ENCODE peak calls at places on chromosomes 13 and 19, in five cellular contexts. H is thoracic aorta, D is psoas muscle, T is adrenal gland, C is AG04450. A is an unnamed sample.

GRCh38 chr19:13978721-13979191 is 26.4 kb downstream of the DCAF15 start:
- DNase-seq in T (no peak), C (no peak), H (no peak), D (no peak), A (no peak)

GRCh38 chr19:13057147-13057572 is 45.5 kb downstream of the LYL1 start:
- DNase-seq in D (no peak), T (no peak), C (no peak), H (no peak), A (no peak)

GRCh38 chr19:48870048-48870447 is 1.6 kb upstream of the PLEKHA4 start:
- DNase-seq in C (no peak), T (no peak), D (no peak), H (no peak), A (no peak)

GRCh38 chr19:28898279-28898678 is 314.7 kb downstream of the UQCRFS1 start:
- DNase-seq in H (no peak), T (no peak), C (no peak), D (no peak), A (no peak)

GRCh38 chr19:8489591-8490394 is 12.6 kb downstream of the PRAM1 start:
- DNase-seq in H (no peak), D (no peak), T (no peak), C (no peak), A (no peak)

GRCh38 chr13:38542601-38543000 is 144.3 kb upstream of the FREM2 start:
- DNase-seq in H (no peak), T (no peak), D (no peak), C (no peak), A (peak)

GRCh38 chr13:97239943-97240788 is 18.0 kb downstream of the MBNL2 start:
- DNase-seq in T (no peak), D (no peak), C (no peak), H (no peak), A (no peak)

GRCh38 chr19:18049390-18049789 is 37.3 kb downstream of the IL12RB1 start:
- DNase-seq in C (no peak), T (peak), H (peak), D (peak), A (no peak)

GRCh38 chr13:112819816-112820215 is 130.0 kb downstream of the ATP11A start:
- DNase-seq in D (no peak), C (no peak), T (no peak), H (no peak), A (no peak)

GRCh38 chr13:30809787-30810186 is 74.4 kb downstream of the ALOX5AP start:
- DNase-seq in T (no peak), C (no peak), D (no peak), H (no peak), A (no peak)

GRCh38 chr13:52892925-52893324 is 44.5 kb upstream of the PCDH8 start:
- DNase-seq in H (no peak), C (no peak), T (no peak), D (no peak), A (no peak)

GRCh38 chr19:45973564-45974338 is at the start of gene NOVA2:
- DNase-seq in C (no peak), H (no peak), T (peak), D (peak), A (no peak)

GRCh38 chr13:111292710-111293485 is 27.5 kb upstream of the TEX29 start:
- DNase-seq in C (no peak), T (no peak), H (no peak), D (no peak), A (no peak)

GRCh38 chr13:109883181-109884180 is 97.1 kb upstream of the IRS2 start:
- DNase-seq in H (no peak), C (no peak), T (no peak), D (no peak), A (no peak)

GRCh38 chr13:86563308-86563707 is 764.1 kb upstream of the SLITRK6 start:
- DNase-seq in C (no peak), H (no peak), T (no peak), D (no peak), A (peak)

GRCh38 chr19:15199652-15200574 is 882 bp downstream of the NOTCH3 start:
- DNase-seq in D (no peak), H (no peak), C (no peak), T (no peak), A (no peak)

GRCh38 chr19:1373534-1374249 is 10.0 kb upstream of the NDUFS7 start:
- DNase-seq in T (peak), H (no peak), C (no peak), D (peak), A (no peak)

DNA sequence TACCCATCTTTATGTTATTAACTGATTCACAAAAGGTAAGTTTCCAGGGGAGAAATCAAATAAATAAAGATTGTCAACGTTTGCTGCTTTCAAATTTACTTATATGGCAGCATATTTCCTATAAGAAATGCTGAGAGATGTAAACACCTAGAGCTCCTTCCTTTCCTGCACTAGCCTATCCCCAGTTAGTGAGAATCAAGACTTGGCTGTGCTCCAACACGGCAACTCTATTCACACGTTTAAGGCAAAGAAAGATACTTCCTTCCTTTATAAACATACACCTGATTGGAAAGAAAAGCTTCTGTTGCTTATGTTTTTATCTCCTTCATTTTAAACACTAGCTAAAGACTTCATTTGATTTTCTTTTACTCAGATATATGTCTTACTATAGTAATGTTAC is 107.0 kb downstream of the PCDH9 start:
- DNase-seq in H (no peak), T (no peak), C (no peak), D (no peak), A (no peak)
- H3K4me3 ChIP-seq in H (no peak), T (no peak), C (no peak), D (no peak), A (no peak)

GRCh38 chr19:50477751-50478515 is 1.3 kb upstream of the GARIN5A start:
- DNase-seq in T (no peak), D (no peak), H (no peak), C (no peak), A (no peak)

GRCh38 chr19:50475736-50476223 is 527 bp upstream of the EMC10 start:
- DNase-seq in T (no peak), H (no peak), C (no peak), D (no peak), A (no peak)

GRCh38 chr19:50476943-50477264 is 256 bp upstream of the GARIN5A start:
- DNase-seq in C (no peak), D (no peak), H (no peak), T (no peak), A (no peak)

GRCh38 chr19:50475101-50475568 is 1.2 kb upstream of the EMC10 start:
- DNase-seq in C (no peak), T (no peak), D (no peak), H (no peak), A (no peak)

DNA sequence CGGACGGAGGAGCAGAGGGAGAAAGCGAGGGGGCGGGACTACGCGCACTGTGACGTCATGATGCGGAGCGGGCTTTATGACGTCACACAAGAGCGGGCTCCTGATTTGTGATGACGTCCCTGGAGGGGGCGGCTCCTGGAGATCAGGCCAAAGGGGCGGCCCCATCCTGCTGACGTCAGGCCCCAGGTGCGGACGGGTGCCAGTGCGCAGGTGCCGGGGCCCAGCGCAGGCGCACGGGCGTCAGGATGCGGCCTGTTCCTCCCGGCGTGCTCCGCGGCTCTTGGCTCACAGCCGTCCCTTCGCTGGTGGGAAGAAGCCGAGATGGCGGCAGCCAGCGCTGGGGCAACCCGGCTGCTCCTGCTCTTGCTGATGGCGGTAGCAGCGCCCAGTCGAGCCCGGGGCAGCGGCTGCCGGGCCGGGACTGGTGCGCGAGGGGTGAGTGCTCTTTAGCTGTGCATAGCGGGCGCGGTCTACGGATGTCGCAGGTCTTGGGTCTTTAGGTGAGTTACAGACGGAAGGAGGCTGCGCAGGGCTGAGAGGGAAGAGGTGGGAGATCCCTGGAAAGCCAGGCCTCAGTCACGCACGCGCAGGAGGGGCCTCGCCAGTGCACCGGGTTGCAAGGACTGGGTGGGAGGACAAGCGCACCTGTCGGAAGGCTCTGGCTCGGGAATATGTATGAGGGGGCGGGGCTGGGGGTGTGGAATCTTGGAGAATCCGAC is at the start of the genes EMC10 and GARIN5A:
- DNase-seq in T (peak), C (peak), H (peak), D (peak), A (peak)
- H3K4me3 ChIP-seq in T (peak), C (peak), H (peak), D (peak), A (peak)

DNA sequence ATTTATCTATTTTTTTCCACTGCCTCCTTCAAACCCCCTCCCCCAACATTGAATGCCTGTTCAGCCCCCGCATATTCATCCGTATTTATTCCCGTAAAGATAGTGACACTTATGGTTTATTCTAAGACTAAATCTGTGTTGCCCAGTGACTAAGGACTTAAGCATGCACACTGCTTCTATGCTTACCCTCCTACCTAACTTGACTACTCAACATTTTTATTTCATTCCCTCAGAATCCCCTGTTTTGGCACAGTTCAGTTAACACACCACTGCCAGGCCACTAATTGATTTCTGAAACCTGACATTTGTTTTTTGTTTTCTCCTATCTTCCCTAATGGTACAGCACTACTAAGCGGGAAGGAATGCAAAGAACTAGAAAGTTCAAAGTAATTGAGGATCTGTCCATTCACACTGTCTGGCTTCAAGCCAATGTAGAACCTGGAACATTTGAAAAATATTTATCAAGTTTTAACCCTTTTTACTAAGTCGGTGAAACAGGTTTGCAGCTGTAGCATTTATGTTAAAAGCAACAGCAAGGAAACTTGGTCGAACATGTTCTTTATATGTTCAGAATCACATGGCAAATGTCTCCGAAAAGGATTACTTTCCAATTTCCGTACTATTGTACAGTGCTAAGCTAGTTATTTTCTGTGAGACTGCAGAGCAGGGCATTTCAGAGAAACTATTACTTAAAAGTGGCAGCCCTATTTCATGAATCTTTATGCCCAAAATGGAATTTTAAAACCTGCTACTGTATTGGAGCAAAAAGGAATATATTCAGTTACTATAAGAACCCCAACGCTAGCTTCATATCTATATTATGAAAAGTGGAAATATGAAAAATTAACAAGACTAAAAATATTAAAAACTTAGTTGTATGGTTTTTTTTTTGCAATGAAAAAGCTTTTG is 2.5 kb upstream of the KLF5 start:
- DNase-seq in H (no peak), D (no peak), T (no peak), C (no peak), A (peak)
- H3K4me3 ChIP-seq in H (no peak), D (no peak), T (no peak), C (no peak), A (no peak)

GRCh38 chr19:41195675-41196497 is 2.9 kb downstream of the CYP2S1 start:
- DNase-seq in D (no peak), H (no peak), C (no peak), T (no peak), A (no peak)

GRCh38 chr19:41193420-41194156 is 569 bp downstream of the CYP2S1 start:
- DNase-seq in T (no peak), D (no peak), H (no peak), C (no peak), A (no peak)

GRCh38 chr19:41194157-41194552 is 1.1 kb downstream of the CYP2S1 start:
- DNase-seq in T (no peak), D (no peak), H (no peak), C (no peak), A (no peak)

GRCh38 chr19:41189425-41190065 is 3.5 kb upstream of the CYP2S1 start:
- DNase-seq in T (no peak), D (no peak), H (no peak), C (no peak), A (no peak)

GRCh38 chr19:41192574-41193419 is at the start of gene CYP2S1:
- DNase-seq in C (no peak), T (no peak), D (no peak), H (no peak), A (no peak)
- H3K4me3 ChIP-seq in C (peak), T (no peak), D (peak), H (peak), A (peak)

DNA sequence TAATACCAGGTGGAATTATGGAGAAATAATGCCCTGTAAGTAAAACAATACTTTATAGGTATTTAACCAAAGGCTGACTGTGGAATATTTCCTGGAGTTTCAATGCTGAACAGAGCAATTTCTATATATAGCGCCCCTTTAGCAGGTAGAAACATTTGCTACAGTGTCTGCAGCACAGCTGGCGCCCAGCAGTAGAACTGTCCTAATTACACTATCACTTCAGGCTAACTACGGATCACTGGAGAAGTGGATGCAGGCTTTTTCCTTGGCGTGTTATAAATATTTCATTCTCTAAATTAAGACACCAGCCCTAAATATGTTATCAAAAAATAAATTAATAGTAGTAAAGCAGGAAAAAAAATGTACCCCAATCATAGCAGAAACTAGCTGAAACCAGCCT is 3.1 kb downstream of the SHISA2 start:
- DNase-seq in D (no peak), T (no peak), C (no peak), H (no peak), A (no peak)
- H3K4me3 ChIP-seq in D (peak), T (no peak), C (no peak), H (no peak), A (peak)